ENCODE peak calls at places on chromosomes 16 and 17, in ten cellular contexts. R, J, O, H, A, L, I, X, T and U are unnamed samples.

GRCh38 chr16:2710021-2710710 is 9.9 kb downstream of the PRSS27 start:
- DNase-seq in I (no peak), J (no peak), R (no peak), L (no peak), H (no peak), A (no peak), O (no peak), X (no peak), T (no peak), U (no peak)

GRCh38 chr17:2102931-2103398 is 48.1 kb downstream of the HIC1 start:
- DNase-seq in O (no peak), J (no peak), R (no peak), X (no peak), T (no peak), H (no peak), L (no peak), A (no peak), I (peak), U (no peak)

GRCh38 chr16:63458842-63459241 is 1422.6 kb upstream of the CDH8 start:
- DNase-seq in T (no peak), J (no peak), A (no peak), I (no peak), X (no peak), R (no peak), O (no peak), L (no peak), H (no peak), U (no peak)

GRCh38 chr17:44673893-44674292 is 15.7 kb downstream of the CCDC43 start:
- DNase-seq in I (no peak), O (no peak), H (no peak), L (no peak), R (no peak), T (no peak), J (no peak), X (no peak), A (no peak), U (no peak)

GRCh38 chr17:41519501-41520224 is 973 bp upstream of the KRT15 start:
- DNase-seq in I (no peak), L (no peak), A (no peak), J (no peak), R (no peak), O (no peak), T (no peak), H (no peak), X (no peak), U (no peak)

GRCh38 chr17:59698143-59698542 is 9.1 kb downstream of the PTRH2 start:
- DNase-seq in H (no peak), R (no peak), L (no peak), A (no peak), J (no peak), T (no peak), I (no peak), X (no peak), O (no peak), U (no peak)

GRCh38 chr16:53754938-53755910 is 51.3 kb downstream of the FTO start:
- DNase-seq in O (no peak), J (no peak), T (no peak), R (no peak), I (peak), H (no peak), L (no peak), A (no peak), X (no peak), U (no peak)

GRCh38 chr17:34584805-34585416 is 5.5 kb downstream of the TMEM132E start:
- DNase-seq in R (no peak), I (peak), X (no peak), H (no peak), J (no peak), O (no peak), T (no peak), A (no peak), L (no peak), U (no peak)

GRCh38 chr17:42289863-42290165 is 1.5 kb downstream of the STAT5A start:
- DNase-seq in O (peak), R (no peak), J (no peak), H (no peak), X (peak), I (no peak), L (no peak), A (no peak), T (no peak), U (no peak)

GRCh38 chr16:56226840-56227525 is 35.7 kb downstream of the GNAO1 start:
- DNase-seq in X (no peak), J (no peak), A (no peak), T (no peak), R (no peak), L (no peak), O (no peak), I (no peak), H (no peak), U (no peak)

GRCh38 chr16:88132836-88133506 is 181.7 kb downstream of the BANP start:
- DNase-seq in J (no peak), O (no peak), I (no peak), L (no peak), T (no peak), R (no peak), H (no peak), A (no peak), X (no peak), U (no peak)

GRCh38 chr17:19380551-19381284 is 2.4 kb downstream of the MAPK7 start:
- DNase-seq in O (no peak), I (no peak), R (no peak), H (no peak), J (no peak), T (no peak), L (no peak), A (no peak), X (no peak), U (no peak)

GRCh38 chr17:17412331-17412730 is 64.5 kb upstream of the MED9 start:
- DNase-seq in R (no peak), X (no peak), L (no peak), A (no peak), O (no peak), J (no peak), I (peak), T (no peak), H (no peak), U (peak)

GRCh38 chr16:1357906-1358566 is 6.3 kb downstream of the GNPTG start:
- DNase-seq in I (no peak), J (no peak), T (no peak), L (no peak), A (no peak), X (no peak), O (no peak), H (no peak), R (no peak), U (no peak)

GRCh38 chr17:77607606-77608005 is 350.9 kb upstream of the TNRC6C start:
- DNase-seq in X (no peak), J (no peak), L (no peak), R (no peak), H (no peak), O (no peak), T (no peak), I (no peak), A (no peak), U (no peak)

GRCh38 chr17:81481011-81481799 is 31.4 kb downstream of the ACTG1 start:
- DNase-seq in L (peak), I (peak), R (peak), X (no peak), H (no peak), O (peak), T (peak), J (no peak), A (peak), U (no peak)

GRCh38 chr17:81138500-81138899 is 26.8 kb upstream of the PVALEF start:
- DNase-seq in R (no peak), J (no peak), T (no peak), I (no peak), X (no peak), L (no peak), A (no peak), O (no peak), H (no peak), U (no peak)

GRCh38 chr17:36001109-36001735 is at the start of gene CCL15:
- DNase-seq in L (no peak), A (no peak), I (no peak), H (no peak), O (no peak), R (no peak), X (no peak), J (no peak), T (no peak), U (no peak)

GRCh38 chr16:75241412-75241811 is 10.0 kb downstream of the BCAR1 start:
- DNase-seq in J (no peak), A (no peak), R (no peak), I (no peak), T (no peak), L (no peak), O (no peak), X (no peak), H (no peak), U (no peak)

GRCh38 chr17:50429793-50430192 is 3.8 kb downstream of the ACSF2 start:
- DNase-seq in O (no peak), J (no peak), T (no peak), H (no peak), X (no peak), I (no peak), A (no peak), L (no peak), R (no peak), U (no peak)

GRCh38 chr17:82019905-82020873 is 2.5 kb downstream of the CENPX start:
- DNase-seq in O (peak), T (peak), X (no peak), H (no peak), J (no peak), A (peak), L (no peak), R (peak), I (peak), U (no peak)

GRCh38 chr16:47386201-47386718 is 74.6 kb downstream of the ITFG1 start:
- DNase-seq in A (no peak), R (no peak), T (no peak), J (no peak), X (no peak), I (no peak), L (no peak), O (no peak), H (no peak), U (no peak)

GRCh38 chr17:2926019-2926650 is 129.9 kb downstream of the RAP1GAP2 start:
- DNase-seq in I (peak), A (no peak), T (no peak), H (no peak), J (no peak), X (no peak), O (no peak), L (no peak), R (no peak), U (peak)

GRCh38 chr17:73228748-73229236 is 32.9 kb downstream of the CPSF4L start:
- DNase-seq in O (peak), T (no peak), I (peak), X (no peak), R (no peak), L (no peak), A (peak), J (no peak), H (peak), U (peak)

GRCh38 chr17:73090396-73091202 is 1.9 kb downstream of the SLC39A11 start:
- DNase-seq in J (no peak), T (no peak), L (no peak), O (no peak), X (no peak), A (no peak), H (no peak), I (no peak), R (no peak), U (no peak)

GRCh38 chr17:6775871-6776405 is at the start of gene FBXO39:
- DNase-seq in J (no peak), T (no peak), X (no peak), H (no peak), L (no peak), I (peak), R (no peak), O (no peak), A (no peak), U (no peak)

GRCh38 chr17:83064021-83064731 is 15.2 kb upstream of the METRNL start:
- DNase-seq in X (no peak), O (no peak), R (no peak), H (no peak), T (no peak), J (no peak), A (peak), I (no peak), L (no peak), U (no peak)

GRCh38 chr16:89157778-89158177 is 13.8 kb upstream of the CDH15 start:
- DNase-seq in O (no peak), H (no peak), R (no peak), L (no peak), J (no peak), X (no peak), I (no peak), T (no peak), A (no peak), U (no peak)

GRCh38 chr17:35142467-35142796 is 329 bp upstream of the NLE1 start:
- DNase-seq in H (no peak), L (no peak), I (no peak), X (no peak), A (no peak), T (no peak), R (no peak), J (no peak), O (no peak), U (no peak)